ENCODE peak calls at places on chromosomes 7 and 10, in eight cellular contexts. R is mesothelial cell of epicardium; P is germinal center; T is activated T-cell treated with anti-CD3 and anti-CD28 coated beads, Interleukin-2, amount 50 U/mL, for 24 hours; J is epithelial cell of prostate; K is left cardiac atrium; V is stromal cell of bone marrow; D is nephron progenitor cell. Y is an unnamed sample.

GRCh38 chr7:468681-469590 is 50.7 kb downstream of the PDGFA start:
- DNase-seq in R (no peak), P (no peak), T (no peak), J (no peak), K (no peak), V (peak; percentile 74), D (no peak), Y (no peak)

GRCh38 chr10:110216240-110216639 is 8.8 kb downstream of the MXI1 start:
- DNase-seq in R (no peak), P (no peak), T (no peak), J (no peak), K (no peak), V (no peak), D (no peak), Y (no peak)

GRCh38 chr7:118224521-118224920 is at the start of gene ANKRD7:
- DNase-seq in R (no peak), P (no peak), T (no peak), J (no peak), K (no peak), V (no peak), D (no peak), Y (no peak)

GRCh38 chr7:146892151-146892550 is 775.5 kb downstream of the CNTNAP2 start:
- DNase-seq in R (no peak), P (no peak), T (no peak), J (no peak), K (no peak), V (no peak), D (no peak), Y (no peak)

GRCh38 chr7:137685439-137686164 is 161.2 kb downstream of the DGKI start:
- DNase-seq in R (no peak), P (no peak), T (no peak), J (no peak), K (no peak), V (no peak), D (no peak), Y (no peak)

GRCh38 chr10:804787-805634 is 115.5 kb upstream of the DIP2C start:
- DNase-seq in R (no peak), P (no peak), T (no peak), J (no peak), K (no peak), V (no peak), D (no peak), Y (no peak)

GRCh38 chr10:91880310-91880709 is 29.0 kb downstream of the FGFBP3 start:
- DNase-seq in R (no peak), P (no peak), T (no peak), J (peak; percentile 59), K (no peak), V (no peak), D (no peak), Y (no peak)

GRCh38 chr7:47540053-47540386 is 41.9 kb downstream of the TNS3 start:
- DNase-seq in R (no peak), P (no peak), T (no peak), J (no peak), K (no peak), V (no peak), D (no peak), Y (no peak)

GRCh38 chr10:62456611-62457101 is 82.5 kb downstream of the ZNF365 start:
- DNase-seq in R (no peak), P (peak; percentile 16), T (no peak), J (no peak), K (no peak), V (no peak), D (no peak), Y (no peak)

GRCh38 chr7:112994666-112995065 is 92.0 kb downstream of the GPR85 start:
- DNase-seq in R (no peak), P (no peak), T (no peak), J (no peak), K (no peak), V (peak; percentile 28), D (no peak), Y (no peak)

GRCh38 chr7:5397657-5398237 is 25.9 kb downstream of the TNRC18 start:
- DNase-seq in R (no peak), P (no peak), T (no peak), J (no peak), K (no peak), V (no peak), D (no peak), Y (no peak)

GRCh38 chr10:6778992-6779701 is 199.1 kb upstream of the PRKCQ start:
- DNase-seq in R (no peak), P (no peak), T (no peak), J (peak; percentile 98), K (peak; percentile 31), V (peak; percentile 89), D (no peak), Y (no peak)

GRCh38 chr7:24138366-24138765 is 145.6 kb upstream of the NPY start:
- DNase-seq in R (no peak), P (no peak), T (no peak), J (no peak), K (no peak), V (no peak), D (no peak), Y (no peak)

GRCh38 chr10:111479966-111480365 is 403.1 kb downstream of the ADRA2A start:
- DNase-seq in R (no peak), P (no peak), T (no peak), J (peak; percentile 48), K (no peak), V (no peak), D (no peak), Y (no peak)

GRCh38 chr7:6279937-6280336 is 7.5 kb upstream of the CYTH3 start:
- DNase-seq in R (no peak), P (no peak), T (no peak), J (no peak), K (no peak), V (no peak), D (no peak), Y (no peak)

GRCh38 chr10:132516771-132517725 is 20.5 kb upstream of the INPP5A start:
- DNase-seq in R (peak; percentile 48), P (no peak), T (peak; percentile 20), J (no peak), K (peak; percentile 95), V (peak; percentile 95), D (peak; percentile 78), Y (no peak)

GRCh38 chr10:35827783-35828182 is 185.7 kb upstream of the FZD8 start:
- DNase-seq in R (no peak), P (no peak), T (no peak), J (no peak), K (no peak), V (no peak), D (no peak), Y (no peak)

Y was measured in esophagus squamous epithelium.